ENCODE peak calls at places on chromosomes 4 and X, in eight cellular contexts. E is H9, B is fibroblast of lung, R is body of pancreas, G is AG04449, Y is mammary epithelial cell, F is left ventricle myocardium inferior, S is HFFc6. D is an unnamed sample.

GRCh38 chrX:32448320-32448719 is 763.0 kb downstream of the DMD start:
- DNase-seq in B (peak; percentile 29), F (no peak), S (no peak), G (no peak), R (no peak), Y (no peak), E (no peak), D (no peak)

GRCh38 chr4:81687470-81687869 is 215.8 kb upstream of the RASGEF1B start:
- DNase-seq in E (no peak), F (no peak), R (no peak), Y (no peak), B (no peak), G (no peak), S (no peak), D (no peak)

GRCh38 chr4:182680196-182680771 is 236.9 kb downstream of the DCTD start:
- DNase-seq in B (peak; percentile 8), R (no peak), E (no peak), G (no peak), F (peak; percentile 55), S (no peak), Y (no peak), D (no peak)

GRCh38 chrX:48998391-48998790 is 3.7 kb downstream of the GRIPAP1 start:
- DNase-seq in R (no peak), E (no peak), S (no peak), Y (no peak), G (no peak), B (no peak), F (no peak), D (no peak)

GRCh38 chr4:13327991-13328390 is 156.1 kb downstream of the RAB28 start:
- DNase-seq in B (no peak), F (no peak), S (no peak), G (no peak), R (no peak), E (no peak), Y (peak; percentile 1), D (no peak)

GRCh38 chr4:53459548-53459947 is 82.1 kb downstream of the FIP1L1 start:
- DNase-seq in E (no peak), B (peak; percentile 29), R (no peak), F (no peak), S (peak; percentile 39), G (no peak), Y (no peak), D (no peak)

GRCh38 chr4:44237643-44238042 is 211.0 kb downstream of the KCTD8 start:
- DNase-seq in F (no peak), R (no peak), S (no peak), Y (peak; percentile 25), E (no peak), G (no peak), B (no peak), D (no peak)

GRCh38 chr4:88690355-88690754 is 7.3 kb downstream of the NAP1L5 start:
- DNase-seq in S (peak; percentile 35), R (no peak), E (no peak), B (peak; percentile 41), G (no peak), F (no peak), Y (peak; percentile 48), D (no peak)

GRCh38 chr4:153257151-153257620 is 52.9 kb downstream of the TRIM2 start:
- DNase-seq in F (no peak), S (peak; percentile 74), R (no peak), B (peak; percentile 53), Y (no peak), E (peak; percentile 77), G (no peak), D (peak; percentile 24)

GRCh38 chr4:168998596-168998995 is 11.5 kb downstream of the CBR4 start:
- DNase-seq in E (no peak), R (no peak), Y (no peak), F (no peak), S (no peak), G (no peak), B (no peak), D (no peak)

GRCh38 chr4:177485528-177485927 is 43.3 kb upstream of the AGA start:
- DNase-seq in S (peak; percentile 39), R (no peak), G (no peak), F (no peak), Y (peak; percentile 89), B (peak; percentile 77), E (no peak), D (no peak)

GRCh38 chrX:17291998-17292658 is 82.9 kb upstream of the NHS start:
- DNase-seq in F (no peak), Y (no peak), E (no peak), G (no peak), S (no peak), R (no peak), B (peak; percentile 42), D (no peak)

GRCh38 chrX:22095306-22095705 is 63.2 kb downstream of the PHEX start:
- DNase-seq in S (no peak), G (no peak), Y (no peak), B (peak; percentile 93), F (peak; percentile 15), E (no peak), R (peak; percentile 13), D (no peak)

GRCh38 chrX:129695535-129695934 is 40.8 kb upstream of the APLN start:
- DNase-seq in G (no peak), R (no peak), F (no peak), E (no peak), B (no peak), Y (no peak), S (no peak), D (no peak)

GRCh38 chr4:10296730-10297129 is 160.5 kb downstream of the ZNF518B start:
- DNase-seq in S (peak; percentile 85), R (no peak), F (no peak), G (peak; percentile 9), E (no peak), Y (peak; percentile 71), B (no peak), D (no peak)

GRCh38 chr4:77073981-77074865 is 1.6 kb downstream of the CCNI start:
- DNase-seq in Y (peak; percentile 30), R (no peak), B (no peak), F (no peak), E (no peak), G (no peak), S (no peak), D (no peak)

GRCh38 chr4:54232151-54232688 is 3.1 kb downstream of the PDGFRA start:
- DNase-seq in F (no peak), E (no peak), S (no peak), R (no peak), Y (no peak), B (peak; percentile 32), G (no peak), D (no peak)

GRCh38 chr4:71259911-71260331 is 78.9 kb upstream of the SLC4A4 start:
- DNase-seq in F (no peak), E (no peak), Y (peak; percentile 88), S (no peak), G (no peak), B (no peak), R (no peak), D (no peak)

GRCh38 chr4:128393111-128393704 is 105.6 kb upstream of the PGRMC2 start:
- DNase-seq in S (no peak), B (peak; percentile 73), Y (no peak), R (no peak), G (no peak), F (no peak), E (no peak), D (no peak)

GRCh38 chr4:169272265-169272886 is 1.6 kb upstream of the SH3RF1 start:
- DNase-seq in B (peak; percentile 50), S (peak; percentile 82), E (no peak), F (no peak), Y (peak; percentile 40), R (no peak), G (peak; percentile 84), D (no peak)

GRCh38 chr4:129062580-129062979 is 30.8 kb downstream of the SCLT1 start:
- DNase-seq in S (no peak), B (no peak), G (no peak), E (no peak), Y (no peak), R (no peak), F (no peak), D (no peak)

GRCh38 chr4:189285377-189285776 is 655.3 kb upstream of the FRG1 start:
- DNase-seq in S (no peak), F (no peak), B (no peak), E (peak; percentile 49), Y (no peak), G (no peak), R (no peak), D (no peak)
- TF ChIP-seq CTCF in S (no peak), F (no peak), B (no peak), E (peak; percentile 32), Y (no peak), G (no peak), R (no peak), D (no peak)

DNA sequence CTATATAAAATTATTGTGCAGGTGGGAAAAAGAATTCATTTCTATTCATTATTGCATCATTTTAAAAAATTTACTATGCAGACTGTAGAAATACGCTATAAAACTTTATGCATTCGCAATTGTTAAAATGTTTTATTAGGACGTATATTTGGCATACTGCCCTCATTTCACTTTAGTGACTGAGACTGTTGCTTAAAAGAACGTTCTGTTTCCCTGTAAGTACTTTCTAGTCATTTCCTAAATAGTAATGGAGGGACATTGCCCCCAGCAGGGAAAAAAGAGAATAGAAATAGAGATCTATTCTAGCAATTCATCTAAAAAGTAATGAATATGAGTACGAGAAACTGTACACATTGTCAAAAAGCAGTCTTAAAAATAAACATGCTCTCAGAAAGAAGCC is 1295.8 kb upstream of the TENM3 start:
- DNase-seq in E (no peak), F (no peak), Y (peak; percentile 39), B (peak; percentile 85), R (no peak), G (no peak), S (no peak), D (no peak)
- TF ChIP-seq CTCF in E (peak; percentile 37), F (no peak), Y (peak; percentile 42), B (peak; percentile 20), R (no peak), G (no peak), S (no peak), D (no peak)

GRCh38 chr4:74370912-74371311 is 6.0 kb downstream of the EREG start:
- DNase-seq in R (peak; percentile 15), B (peak; percentile 82), S (peak; percentile 68), G (no peak), F (no peak), Y (peak; percentile 58), E (peak; percentile 61), D (peak; percentile 44)
- TF ChIP-seq CTCF in R (peak; percentile 43), B (peak; percentile 88), S (peak; percentile 80), G (peak; percentile 79), F (peak; percentile 68), Y (peak; percentile 96), E (peak; percentile 77), D (peak; percentile 44)

DNA sequence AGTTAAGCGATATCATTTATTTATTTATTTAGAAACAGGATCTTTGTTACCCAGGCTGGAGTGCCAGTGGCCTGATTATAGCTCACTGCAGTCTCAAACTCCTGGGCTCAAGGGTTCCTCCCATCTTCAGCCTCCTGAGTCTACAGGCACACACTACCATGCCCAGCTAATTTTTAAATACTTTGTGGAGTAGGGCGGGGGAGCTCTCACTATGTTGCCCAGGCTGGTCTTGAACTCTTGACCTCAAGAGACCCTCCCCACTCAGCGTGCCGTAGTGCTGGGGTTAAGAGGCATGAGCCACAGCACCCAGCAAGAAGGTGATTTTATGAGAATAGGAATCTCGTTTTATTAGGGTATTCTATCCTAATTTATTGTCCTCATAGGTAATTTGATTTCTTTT is 3.9 kb upstream of the UFSP2 start:
- DNase-seq in Y (no peak), B (no peak), F (no peak), R (no peak), G (no peak), S (no peak), E (no peak), D (no peak)
- TF ChIP-seq CTCF in Y (no peak), B (no peak), F (no peak), R (no peak), G (no peak), S (no peak), E (no peak), D (no peak)